ENCODE peak calls at places on chromosomes 7 and 10, in eight cellular contexts. B is A549, K is lower leg skin, D is uterus, V is NB4, P is IMR-90, S is esophagus squamous epithelium, G is transverse colon. X is an unnamed sample.

GRCh38 chr10:88092975-88093374 is 229.6 kb downstream of the PTEN start:
- DNase-seq in D (no peak), P (no peak), G (no peak), B (no peak), S (no peak), K (no peak), V (no peak), X (peak)

GRCh38 chr10:63375859-63376258 is 89.9 kb downstream of the JMJD1C start:
- DNase-seq in K (no peak), B (no peak), D (no peak), S (no peak), G (no peak), V (no peak), P (peak), X (no peak)

GRCh38 chr10:12419279-12419847 is 70.0 kb downstream of the CAMK1D start:
- DNase-seq in B (peak), D (peak), S (no peak), K (no peak), V (peak), G (no peak), P (peak), X (no peak)

GRCh38 chr7:2542924-2543871 is 12.1 kb downstream of the BRAT1 start:
- DNase-seq in D (no peak), P (no peak), G (peak), K (no peak), S (no peak), B (no peak), V (no peak), X (no peak)

GRCh38 chr7:69695998-69696657 is 97.9 kb downstream of the AUTS2 start:
- DNase-seq in B (no peak), K (no peak), D (no peak), S (no peak), V (peak), P (no peak), G (no peak), X (peak)

GRCh38 chr7:144087230-144087629 is 1.2 kb downstream of the OR2A12 start:
- DNase-seq in D (no peak), G (no peak), B (no peak), K (no peak), S (no peak), V (no peak), P (no peak), X (no peak)

GRCh38 chr10:93369588-93370164 is 112.5 kb downstream of the MYOF start:
- DNase-seq in V (no peak), S (no peak), B (no peak), K (no peak), P (no peak), G (no peak), D (no peak), X (no peak)

GRCh38 chr7:47501406-47501805 is 80.5 kb downstream of the TNS3 start:
- DNase-seq in V (no peak), P (peak), K (no peak), B (no peak), D (peak), S (no peak), G (no peak), X (no peak)

GRCh38 chr10:7085913-7086589 is 324.8 kb downstream of the SFMBT2 start:
- DNase-seq in B (peak), K (no peak), V (peak), P (peak), G (no peak), D (peak), S (no peak), X (no peak)

GRCh38 chr7:130152270-130153141 is 52.7 kb downstream of the TMEM209 start:
- DNase-seq in G (no peak), K (peak), D (no peak), S (no peak), P (peak), V (peak), B (no peak), X (no peak)

GRCh38 chr7:66643395-66643794 is 14.7 kb downstream of the KCTD7 start:
- DNase-seq in S (no peak), V (no peak), K (no peak), B (no peak), G (no peak), P (no peak), D (no peak), X (no peak)

GRCh38 chr10:125827133-125827532 is 3.8 kb downstream of the BCCIP start:
- DNase-seq in K (no peak), B (no peak), D (no peak), G (no peak), P (no peak), S (no peak), V (peak), X (no peak)

GRCh38 chr10:125824736-125825135 is 1.4 kb downstream of the BCCIP start:
- DNase-seq in S (no peak), V (peak), G (no peak), P (peak), K (no peak), B (peak), D (no peak), X (no peak)

GRCh38 chr10:125820705-125821104 is 2.4 kb downstream of the UROS start:
- DNase-seq in B (no peak), V (no peak), K (no peak), S (no peak), P (no peak), G (no peak), D (no peak), X (peak)

GRCh38 chr10:125823663-125824251 is 411 bp downstream of the BCCIP start:
- DNase-seq in V (peak), G (no peak), D (no peak), P (peak), B (no peak), S (no peak), K (no peak), X (peak)

DNA sequence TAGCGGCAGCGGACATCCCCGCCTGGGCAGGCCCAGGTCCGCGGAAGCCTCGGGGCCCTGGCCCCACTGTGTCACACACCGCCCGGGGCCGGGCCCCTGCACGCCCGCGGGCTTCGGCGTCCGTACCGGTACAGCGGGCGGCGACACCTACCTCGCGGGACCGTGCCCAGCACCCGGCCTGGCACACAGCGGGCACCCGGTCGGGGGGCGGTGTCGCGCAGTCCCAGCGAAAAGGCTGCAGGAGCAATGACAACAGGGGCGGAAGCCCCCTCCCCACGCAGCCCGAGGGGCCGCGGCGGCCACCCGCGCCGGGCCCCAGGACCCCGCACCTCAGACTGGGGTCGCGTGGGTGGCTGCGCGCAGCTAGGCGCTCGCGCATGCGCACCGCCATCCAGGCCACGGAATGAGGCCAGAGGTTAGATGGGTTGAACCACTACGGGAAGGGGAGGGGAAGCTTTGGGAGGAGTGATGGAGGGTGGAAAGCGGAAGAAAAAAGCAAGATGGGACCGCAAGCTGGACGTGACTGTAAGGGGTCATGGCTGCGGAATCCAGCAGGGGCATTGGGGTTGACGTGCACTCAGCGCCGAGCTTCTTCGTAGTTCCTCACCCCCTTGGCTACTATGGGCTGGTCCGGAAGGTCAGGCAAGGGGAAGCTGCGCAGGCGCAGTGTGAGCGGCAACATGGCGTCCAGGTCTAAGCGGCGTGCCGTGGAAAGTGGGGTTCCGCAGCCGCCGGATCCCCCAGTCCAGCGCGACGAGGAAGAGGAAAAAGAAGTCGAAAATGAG is at the start of the genes BCCIP and UROS:
- DNase-seq in D (peak), K (peak), G (peak), S (peak), P (peak), V (peak), B (peak), X (peak)
- TF ChIP-seq POLR2A in D (peak), K (peak), G (peak), S (peak), P (peak), V (peak), B (peak), X (peak)

DNA sequence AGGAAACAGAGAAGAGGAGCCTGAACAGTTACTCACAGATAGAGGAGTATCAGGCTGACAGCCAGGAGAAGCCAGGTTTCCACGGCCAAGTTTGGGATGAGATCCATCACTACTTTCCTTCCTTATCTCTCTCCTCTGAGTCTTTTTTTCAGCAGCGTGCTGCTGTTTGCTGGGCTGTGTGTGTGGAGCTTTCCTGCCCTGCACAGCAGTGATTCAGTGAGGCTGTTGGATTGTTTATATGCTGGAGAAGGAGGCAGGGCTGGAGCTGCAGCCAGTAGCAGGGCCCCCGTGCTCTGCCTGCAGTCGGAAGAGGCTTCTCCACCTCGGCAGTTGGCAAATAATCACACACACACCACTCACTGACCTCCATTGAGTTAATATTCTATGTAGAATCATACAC is at the start of gene CYP3A7:
- DNase-seq in V (no peak), P (peak), B (no peak), S (no peak), D (no peak), K (no peak), G (no peak), X (no peak)
- TF ChIP-seq POLR2A in V (no peak), P (no peak), B (no peak), S (no peak), D (no peak), K (no peak), G (no peak), X (no peak)

DNA sequence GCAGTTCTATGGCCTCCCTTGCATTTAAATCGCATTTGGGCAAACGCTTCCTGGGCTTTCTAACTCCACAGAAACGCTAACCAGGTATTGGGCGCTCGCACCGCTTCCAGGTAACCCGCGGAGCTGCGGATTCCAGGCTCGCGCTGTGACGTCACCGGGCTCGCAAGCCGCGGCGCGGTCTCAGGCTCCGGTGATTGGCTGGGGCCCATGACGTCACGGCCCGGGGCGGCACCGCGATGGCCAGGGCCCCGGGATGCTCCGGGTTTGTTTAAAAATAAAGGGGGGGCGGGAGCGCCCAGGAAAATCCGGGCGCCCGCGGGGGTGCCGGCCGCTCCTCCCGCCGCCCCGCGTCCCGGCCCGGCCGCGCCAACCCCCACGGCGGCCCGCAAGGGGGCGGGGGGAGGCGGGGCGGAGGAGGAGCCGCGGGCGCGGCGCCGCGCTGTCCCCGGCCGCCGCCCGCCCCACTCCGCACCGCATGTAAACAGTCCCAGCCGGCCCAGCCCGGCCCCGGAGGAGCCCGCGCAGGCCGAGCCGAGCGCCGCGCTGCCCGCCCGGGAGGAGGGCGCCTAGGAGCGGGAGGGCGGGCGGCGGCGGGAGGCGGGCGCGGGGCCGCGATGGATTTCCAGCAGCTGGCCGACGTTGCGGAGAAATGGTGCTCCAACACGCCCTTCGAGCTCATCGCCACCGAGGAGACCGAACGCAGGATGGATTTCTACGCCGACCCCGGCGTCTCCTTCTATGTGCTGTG is at the start of gene MTURN:
- DNase-seq in K (peak), B (peak), P (peak), S (no peak), D (peak), G (peak), V (peak), X (peak)
- TF ChIP-seq POLR2A in K (no peak), B (no peak), P (peak), S (peak), D (peak), G (no peak), V (no peak), X (peak)

GRCh38 chr7:1536105-1536767 is 5.7 kb downstream of the MAFK start:
- DNase-seq in V (no peak), P (no peak), B (no peak), K (no peak), D (peak), G (no peak), S (no peak), X (no peak)

GRCh38 chr7:1538544-1539345 is 8.2 kb downstream of the MAFK start:
- DNase-seq in B (peak), K (peak), S (no peak), V (no peak), G (no peak), D (no peak), P (no peak), X (no peak)

GRCh38 chr7:1537631-1538412 is 7.3 kb downstream of the MAFK start:
- DNase-seq in D (peak), K (peak), S (no peak), V (no peak), B (peak), P (peak), G (peak), X (peak)

GRCh38 chr7:1535695-1536094 is 5.2 kb downstream of the MAFK start:
- DNase-seq in G (no peak), S (no peak), B (peak), P (no peak), V (no peak), D (peak), K (peak), X (no peak)

GRCh38 chr7:1536768-1537630 is 6.5 kb downstream of the MAFK start:
- DNase-seq in B (peak), S (no peak), G (peak), P (peak), V (no peak), D (peak), K (peak), X (no peak)
- TF ChIP-seq POLR2A in B (peak), S (peak), G (peak), P (peak), V (no peak), D (peak), K (no peak), X (no peak)

GRCh38 chr10:100267237-100268104 is at the start of gene CWF19L1:
- DNase-seq in D (peak), V (peak), S (peak), P (peak), B (peak), G (peak), K (peak), X (peak)
- TF ChIP-seq POLR2A in D (peak), V (peak), S (peak), P (no peak), B (peak), G (peak), K (no peak), X (peak)

GRCh38 chr10:50316169-50316568 is 64.9 kb upstream of the ASAH2 start:
- DNase-seq in V (no peak), G (no peak), K (no peak), D (no peak), P (no peak), S (no peak), B (no peak), X (no peak)

GRCh38 chr10:50314169-50315071 is 63.1 kb upstream of the ASAH2 start:
- DNase-seq in B (no peak), K (no peak), S (no peak), P (no peak), G (no peak), V (no peak), D (no peak), X (no peak)

GRCh38 chr10:50316695-50317648 is 65.7 kb upstream of the ASAH2 start:
- DNase-seq in K (no peak), G (no peak), V (peak), S (no peak), D (no peak), B (no peak), P (peak), X (peak)

GRCh38 chr10:50322075-50322474 is 70.8 kb upstream of the ASAH2 start:
- DNase-seq in V (no peak), S (no peak), K (no peak), B (peak), G (no peak), D (no peak), P (peak), X (peak)

DNA sequence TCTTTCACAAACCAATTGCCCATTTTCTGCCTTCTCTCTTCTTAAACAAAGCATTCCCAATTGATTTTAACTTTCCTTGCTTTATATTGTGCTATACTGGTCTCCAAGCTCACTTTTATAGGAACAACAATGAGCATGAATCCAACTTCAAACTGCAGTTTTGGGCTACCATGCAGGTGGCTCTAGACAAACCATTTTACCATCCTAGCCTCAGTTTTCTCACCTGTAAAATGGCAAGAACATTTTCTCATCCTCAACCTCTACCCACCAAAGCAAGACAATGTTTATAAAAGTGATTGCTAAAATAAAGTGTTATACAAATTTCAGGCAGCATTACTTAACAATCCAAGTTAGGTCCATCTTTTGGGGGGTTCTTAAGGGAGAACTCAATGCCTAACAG is 66.8 kb upstream of the ASAH2 start:
- DNase-seq in D (no peak), B (no peak), V (no peak), K (no peak), P (no peak), S (no peak), G (no peak), X (no peak)
- TF ChIP-seq POLR2A in D (no peak), B (no peak), V (no peak), K (no peak), P (no peak), S (no peak), G (no peak), X (no peak)